ENCODE peak calls at places on chromosome 4, in nine cellular contexts. One of them, this sample, is unnamed.

GRCh38 chr4:2924286-2924685 is 38.9 kb downstream of the NOP14 start:
- DNase-seq in right atrium auricular region: no peak
- DNase-seq in activated CD4-positive, alpha-beta memory T cell treated with anti-CD3 and anti-CD28 coated beads, Interleukin-2, amount 10 ng/mL, durations not matched to agents 7 days and 5 days: no peak
- DNase-seq in Calu3: no peak
- DNase-seq in glomerular endothelial cell: no peak
- DNase-seq in fibroblast of mammary gland: no peak
- DNase-seq in right lobe of liver: peak; percentile 11
- DNase-seq in osteocyte: no peak
- DNase-seq in T-helper 2 cell treated with Interferon-gamma antibody and Interleukin-4, amounts not matched to agents 5 μg/mL and 100 μg/mL, for 36 hours: no peak
- DNase-seq in this sample: no peak

GRCh38 chr4:155959417-155959816 is 5.8 kb upstream of the CTSO start:
- DNase-seq in right atrium auricular region: no peak
- DNase-seq in activated CD4-positive, alpha-beta memory T cell treated with anti-CD3 and anti-CD28 coated beads, Interleukin-2, amount 10 ng/mL, durations not matched to agents 7 days and 5 days: no peak
- DNase-seq in Calu3: no peak
- DNase-seq in glomerular endothelial cell: no peak
- DNase-seq in fibroblast of mammary gland: no peak
- DNase-seq in right lobe of liver: no peak
- DNase-seq in osteocyte: no peak
- DNase-seq in T-helper 2 cell treated with Interferon-gamma antibody and Interleukin-4, amounts not matched to agents 5 μg/mL and 100 μg/mL, for 36 hours: no peak
- DNase-seq in this sample: no peak

GRCh38 chr4:127505203-127505602 is 127.6 kb upstream of the INTU start:
- DNase-seq in right atrium auricular region: no peak
- DNase-seq in activated CD4-positive, alpha-beta memory T cell treated with anti-CD3 and anti-CD28 coated beads, Interleukin-2, amount 10 ng/mL, durations not matched to agents 7 days and 5 days: no peak
- DNase-seq in Calu3: peak; percentile 2
- DNase-seq in glomerular endothelial cell: peak; percentile 41
- DNase-seq in fibroblast of mammary gland: peak; percentile 88
- DNase-seq in right lobe of liver: no peak
- DNase-seq in osteocyte: no peak
- DNase-seq in T-helper 2 cell treated with Interferon-gamma antibody and Interleukin-4, amounts not matched to agents 5 μg/mL and 100 μg/mL, for 36 hours: no peak
- DNase-seq in this sample: peak; percentile 16

GRCh38 chr4:179110356-179110755 is 1668.1 kb upstream of the AGA start:
- DNase-seq in right atrium auricular region: no peak
- DNase-seq in activated CD4-positive, alpha-beta memory T cell treated with anti-CD3 and anti-CD28 coated beads, Interleukin-2, amount 10 ng/mL, durations not matched to agents 7 days and 5 days: no peak
- DNase-seq in Calu3: peak; percentile 9
- DNase-seq in glomerular endothelial cell: no peak
- DNase-seq in fibroblast of mammary gland: peak; percentile 38
- DNase-seq in right lobe of liver: no peak
- DNase-seq in osteocyte: no peak
- DNase-seq in T-helper 2 cell treated with Interferon-gamma antibody and Interleukin-4, amounts not matched to agents 5 μg/mL and 100 μg/mL, for 36 hours: no peak
- DNase-seq in this sample: no peak

GRCh38 chr4:56215901-56216300 is 171.4 kb downstream of the AASDH start:
- DNase-seq in right atrium auricular region: no peak
- DNase-seq in activated CD4-positive, alpha-beta memory T cell treated with anti-CD3 and anti-CD28 coated beads, Interleukin-2, amount 10 ng/mL, durations not matched to agents 7 days and 5 days: no peak
- DNase-seq in Calu3: peak; percentile 58
- DNase-seq in glomerular endothelial cell: no peak
- DNase-seq in fibroblast of mammary gland: peak; percentile 63
- DNase-seq in right lobe of liver: peak; percentile 29
- DNase-seq in osteocyte: no peak
- DNase-seq in T-helper 2 cell treated with Interferon-gamma antibody and Interleukin-4, amounts not matched to agents 5 μg/mL and 100 μg/mL, for 36 hours: no peak
- DNase-seq in this sample: no peak

GRCh38 chr4:80362578-80363181 is 27.1 kb downstream of the CFAP299 start:
- DNase-seq in right atrium auricular region: no peak
- DNase-seq in activated CD4-positive, alpha-beta memory T cell treated with anti-CD3 and anti-CD28 coated beads, Interleukin-2, amount 10 ng/mL, durations not matched to agents 7 days and 5 days: peak; percentile 58
- DNase-seq in Calu3: peak; percentile 59
- DNase-seq in glomerular endothelial cell: no peak
- DNase-seq in fibroblast of mammary gland: peak; percentile 43
- DNase-seq in right lobe of liver: no peak
- DNase-seq in osteocyte: no peak
- DNase-seq in T-helper 2 cell treated with Interferon-gamma antibody and Interleukin-4, amounts not matched to agents 5 μg/mL and 100 μg/mL, for 36 hours: no peak
- DNase-seq in this sample: no peak

GRCh38 chr4:25938251-25939186 is 24.5 kb downstream of the SMIM20 start:
- DNase-seq in right atrium auricular region: peak; percentile 72
- DNase-seq in activated CD4-positive, alpha-beta memory T cell treated with anti-CD3 and anti-CD28 coated beads, Interleukin-2, amount 10 ng/mL, durations not matched to agents 7 days and 5 days: peak; percentile 46
- DNase-seq in Calu3: no peak
- DNase-seq in glomerular endothelial cell: no peak
- DNase-seq in fibroblast of mammary gland: peak; percentile 97
- DNase-seq in right lobe of liver: no peak
- DNase-seq in osteocyte: no peak
- DNase-seq in T-helper 2 cell treated with Interferon-gamma antibody and Interleukin-4, amounts not matched to agents 5 μg/mL and 100 μg/mL, for 36 hours: peak; percentile 77
- DNase-seq in this sample: no peak

GRCh38 chr4:76585270-76585669 is 150.2 kb downstream of the SHROOM3 start:
- DNase-seq in right atrium auricular region: no peak
- DNase-seq in activated CD4-positive, alpha-beta memory T cell treated with anti-CD3 and anti-CD28 coated beads, Interleukin-2, amount 10 ng/mL, durations not matched to agents 7 days and 5 days: no peak
- DNase-seq in Calu3: no peak
- DNase-seq in glomerular endothelial cell: no peak
- DNase-seq in fibroblast of mammary gland: no peak
- DNase-seq in right lobe of liver: no peak
- DNase-seq in osteocyte: no peak
- DNase-seq in T-helper 2 cell treated with Interferon-gamma antibody and Interleukin-4, amounts not matched to agents 5 μg/mL and 100 μg/mL, for 36 hours: no peak
- DNase-seq in this sample: no peak

GRCh38 chr4:175776217-175776616 is 35.8 kb downstream of the GPM6A start:
- DNase-seq in right atrium auricular region: no peak
- DNase-seq in activated CD4-positive, alpha-beta memory T cell treated with anti-CD3 and anti-CD28 coated beads, Interleukin-2, amount 10 ng/mL, durations not matched to agents 7 days and 5 days: no peak
- DNase-seq in Calu3: no peak
- DNase-seq in glomerular endothelial cell: no peak
- DNase-seq in fibroblast of mammary gland: no peak
- DNase-seq in right lobe of liver: no peak
- DNase-seq in osteocyte: no peak
- DNase-seq in T-helper 2 cell treated with Interferon-gamma antibody and Interleukin-4, amounts not matched to agents 5 μg/mL and 100 μg/mL, for 36 hours: no peak
- DNase-seq in this sample: no peak

GRCh38 chr4:147768113-147768512 is 36.2 kb downstream of the ARHGAP10 start:
- DNase-seq in right atrium auricular region: no peak
- DNase-seq in activated CD4-positive, alpha-beta memory T cell treated with anti-CD3 and anti-CD28 coated beads, Interleukin-2, amount 10 ng/mL, durations not matched to agents 7 days and 5 days: no peak
- DNase-seq in Calu3: no peak
- DNase-seq in glomerular endothelial cell: no peak
- DNase-seq in fibroblast of mammary gland: peak; percentile 69
- DNase-seq in right lobe of liver: no peak
- DNase-seq in osteocyte: no peak
- DNase-seq in T-helper 2 cell treated with Interferon-gamma antibody and Interleukin-4, amounts not matched to agents 5 μg/mL and 100 μg/mL, for 36 hours: no peak
- DNase-seq in this sample: no peak

GRCh38 chr4:160372390-160372789 is 1269.5 kb downstream of the RAPGEF2 start:
- DNase-seq in right atrium auricular region: no peak
- DNase-seq in activated CD4-positive, alpha-beta memory T cell treated with anti-CD3 and anti-CD28 coated beads, Interleukin-2, amount 10 ng/mL, durations not matched to agents 7 days and 5 days: no peak
- DNase-seq in Calu3: no peak
- DNase-seq in glomerular endothelial cell: no peak
- DNase-seq in fibroblast of mammary gland: no peak
- DNase-seq in right lobe of liver: no peak
- DNase-seq in osteocyte: no peak
- DNase-seq in T-helper 2 cell treated with Interferon-gamma antibody and Interleukin-4, amounts not matched to agents 5 μg/mL and 100 μg/mL, for 36 hours: no peak
- DNase-seq in this sample: peak; percentile 25

GRCh38 chr4:39446842-39447573 is 11.7 kb downstream of the RPL9 start:
- DNase-seq in right atrium auricular region: peak; percentile 69
- DNase-seq in activated CD4-positive, alpha-beta memory T cell treated with anti-CD3 and anti-CD28 coated beads, Interleukin-2, amount 10 ng/mL, durations not matched to agents 7 days and 5 days: peak; percentile 40
- DNase-seq in Calu3: peak; percentile 64
- DNase-seq in glomerular endothelial cell: no peak
- DNase-seq in fibroblast of mammary gland: peak; percentile 63
- DNase-seq in right lobe of liver: peak; percentile 53
- DNase-seq in osteocyte: no peak
- DNase-seq in T-helper 2 cell treated with Interferon-gamma antibody and Interleukin-4, amounts not matched to agents 5 μg/mL and 100 μg/mL, for 36 hours: peak; percentile 25
- DNase-seq in this sample: peak; percentile 30

GRCh38 chr4:48194986-48195773 is 61.1 kb upstream of the TXK start:
- DNase-seq in right atrium auricular region: no peak
- DNase-seq in activated CD4-positive, alpha-beta memory T cell treated with anti-CD3 and anti-CD28 coated beads, Interleukin-2, amount 10 ng/mL, durations not matched to agents 7 days and 5 days: no peak
- DNase-seq in Calu3: no peak
- DNase-seq in glomerular endothelial cell: peak; percentile 16
- DNase-seq in fibroblast of mammary gland: peak; percentile 83
- DNase-seq in right lobe of liver: no peak
- DNase-seq in osteocyte: no peak
- DNase-seq in T-helper 2 cell treated with Interferon-gamma antibody and Interleukin-4, amounts not matched to agents 5 μg/mL and 100 μg/mL, for 36 hours: no peak
- DNase-seq in this sample: no peak

GRCh38 chr4:133476064-133476463 is 327.0 kb downstream of the PCDH10 start:
- DNase-seq in right atrium auricular region: no peak
- DNase-seq in activated CD4-positive, alpha-beta memory T cell treated with anti-CD3 and anti-CD28 coated beads, Interleukin-2, amount 10 ng/mL, durations not matched to agents 7 days and 5 days: no peak
- DNase-seq in Calu3: no peak
- DNase-seq in glomerular endothelial cell: no peak
- DNase-seq in fibroblast of mammary gland: no peak
- DNase-seq in right lobe of liver: no peak
- DNase-seq in osteocyte: no peak
- DNase-seq in T-helper 2 cell treated with Interferon-gamma antibody and Interleukin-4, amounts not matched to agents 5 μg/mL and 100 μg/mL, for 36 hours: no peak
- DNase-seq in this sample: no peak

GRCh38 chr4:3858046-3858730 is 92.0 kb downstream of the ADRA2C start:
- DNase-seq in right atrium auricular region: no peak
- DNase-seq in activated CD4-positive, alpha-beta memory T cell treated with anti-CD3 and anti-CD28 coated beads, Interleukin-2, amount 10 ng/mL, durations not matched to agents 7 days and 5 days: no peak
- DNase-seq in Calu3: no peak
- DNase-seq in glomerular endothelial cell: no peak
- DNase-seq in fibroblast of mammary gland: no peak
- DNase-seq in right lobe of liver: no peak
- DNase-seq in osteocyte: no peak
- DNase-seq in T-helper 2 cell treated with Interferon-gamma antibody and Interleukin-4, amounts not matched to agents 5 μg/mL and 100 μg/mL, for 36 hours: no peak
- DNase-seq in this sample: no peak

GRCh38 chr4:88613417-88613875 is 21.2 kb downstream of the HERC3 start:
- DNase-seq in right atrium auricular region: no peak
- DNase-seq in activated CD4-positive, alpha-beta memory T cell treated with anti-CD3 and anti-CD28 coated beads, Interleukin-2, amount 10 ng/mL, durations not matched to agents 7 days and 5 days: peak; percentile 34
- DNase-seq in Calu3: peak; percentile 13
- DNase-seq in glomerular endothelial cell: no peak
- DNase-seq in fibroblast of mammary gland: no peak
- DNase-seq in right lobe of liver: no peak
- DNase-seq in osteocyte: no peak
- DNase-seq in T-helper 2 cell treated with Interferon-gamma antibody and Interleukin-4, amounts not matched to agents 5 μg/mL and 100 μg/mL, for 36 hours: peak; percentile 21
- DNase-seq in this sample: peak; percentile 85

GRCh38 chr4:3531306-3531886 is 826 bp downstream of the LRPAP1 start:
- DNase-seq in right atrium auricular region: no peak
- DNase-seq in activated CD4-positive, alpha-beta memory T cell treated with anti-CD3 and anti-CD28 coated beads, Interleukin-2, amount 10 ng/mL, durations not matched to agents 7 days and 5 days: no peak
- DNase-seq in Calu3: no peak
- DNase-seq in glomerular endothelial cell: no peak
- DNase-seq in fibroblast of mammary gland: peak; percentile 7
- DNase-seq in right lobe of liver: peak; percentile 23
- DNase-seq in osteocyte: no peak
- DNase-seq in T-helper 2 cell treated with Interferon-gamma antibody and Interleukin-4, amounts not matched to agents 5 μg/mL and 100 μg/mL, for 36 hours: no peak
- DNase-seq in this sample: no peak

GRCh38 chr4:94880976-94881375 is 123.2 kb downstream of the BMPR1B start:
- DNase-seq in right atrium auricular region: no peak
- DNase-seq in activated CD4-positive, alpha-beta memory T cell treated with anti-CD3 and anti-CD28 coated beads, Interleukin-2, amount 10 ng/mL, durations not matched to agents 7 days and 5 days: no peak
- DNase-seq in Calu3: no peak
- DNase-seq in glomerular endothelial cell: no peak
- DNase-seq in fibroblast of mammary gland: peak; percentile 19
- DNase-seq in right lobe of liver: no peak
- DNase-seq in osteocyte: no peak
- DNase-seq in T-helper 2 cell treated with Interferon-gamma antibody and Interleukin-4, amounts not matched to agents 5 μg/mL and 100 μg/mL, for 36 hours: no peak
- DNase-seq in this sample: no peak

GRCh38 chr4:111883557-111883999 is 261.7 kb upstream of the FAM241A start:
- DNase-seq in right atrium auricular region: no peak
- DNase-seq in activated CD4-positive, alpha-beta memory T cell treated with anti-CD3 and anti-CD28 coated beads, Interleukin-2, amount 10 ng/mL, durations not matched to agents 7 days and 5 days: no peak
- DNase-seq in Calu3: no peak
- DNase-seq in glomerular endothelial cell: no peak
- DNase-seq in fibroblast of mammary gland: no peak
- DNase-seq in right lobe of liver: no peak
- DNase-seq in osteocyte: no peak
- DNase-seq in T-helper 2 cell treated with Interferon-gamma antibody and Interleukin-4, amounts not matched to agents 5 μg/mL and 100 μg/mL, for 36 hours: no peak
- DNase-seq in this sample: no peak

GRCh38 chr4:116020141-116020722 is 906.8 kb upstream of the NDST4 start:
- DNase-seq in right atrium auricular region: no peak
- DNase-seq in activated CD4-positive, alpha-beta memory T cell treated with anti-CD3 and anti-CD28 coated beads, Interleukin-2, amount 10 ng/mL, durations not matched to agents 7 days and 5 days: no peak
- DNase-seq in Calu3: no peak
- DNase-seq in glomerular endothelial cell: no peak
- DNase-seq in fibroblast of mammary gland: no peak
- DNase-seq in right lobe of liver: no peak
- DNase-seq in osteocyte: no peak
- DNase-seq in T-helper 2 cell treated with Interferon-gamma antibody and Interleukin-4, amounts not matched to agents 5 μg/mL and 100 μg/mL, for 36 hours: no peak
- DNase-seq in this sample: no peak

GRCh38 chr4:98482847-98483806 is 175.3 kb downstream of the TSPAN5 start:
- DNase-seq in right atrium auricular region: no peak
- DNase-seq in activated CD4-positive, alpha-beta memory T cell treated with anti-CD3 and anti-CD28 coated beads, Interleukin-2, amount 10 ng/mL, durations not matched to agents 7 days and 5 days: peak; percentile 20
- DNase-seq in Calu3: no peak
- DNase-seq in glomerular endothelial cell: no peak
- DNase-seq in fibroblast of mammary gland: peak; percentile 82
- DNase-seq in right lobe of liver: no peak
- DNase-seq in osteocyte: no peak
- DNase-seq in T-helper 2 cell treated with Interferon-gamma antibody and Interleukin-4, amounts not matched to agents 5 μg/mL and 100 μg/mL, for 36 hours: peak; percentile 72
- DNase-seq in this sample: peak; percentile 70

GRCh38 chr4:84920591-84920990 is 45.9 kb downstream of the WDFY3 start:
- DNase-seq in right atrium auricular region: no peak
- DNase-seq in activated CD4-positive, alpha-beta memory T cell treated with anti-CD3 and anti-CD28 coated beads, Interleukin-2, amount 10 ng/mL, durations not matched to agents 7 days and 5 days: no peak
- DNase-seq in Calu3: no peak
- DNase-seq in glomerular endothelial cell: no peak
- DNase-seq in fibroblast of mammary gland: peak; percentile 84
- DNase-seq in right lobe of liver: no peak
- DNase-seq in osteocyte: no peak
- DNase-seq in T-helper 2 cell treated with Interferon-gamma antibody and Interleukin-4, amounts not matched to agents 5 μg/mL and 100 μg/mL, for 36 hours: no peak
- DNase-seq in this sample: peak; percentile 58

GRCh38 chr4:118964891-118965411 is 76.3 kb downstream of the SYNPO2 start:
- DNase-seq in right atrium auricular region: no peak
- DNase-seq in activated CD4-positive, alpha-beta memory T cell treated with anti-CD3 and anti-CD28 coated beads, Interleukin-2, amount 10 ng/mL, durations not matched to agents 7 days and 5 days: no peak
- DNase-seq in Calu3: no peak
- DNase-seq in glomerular endothelial cell: no peak
- DNase-seq in fibroblast of mammary gland: peak; percentile 72
- DNase-seq in right lobe of liver: no peak
- DNase-seq in osteocyte: no peak
- DNase-seq in T-helper 2 cell treated with Interferon-gamma antibody and Interleukin-4, amounts not matched to agents 5 μg/mL and 100 μg/mL, for 36 hours: no peak
- DNase-seq in this sample: no peak

GRCh38 chr4:103002551-103002950 is 17.0 kb downstream of the SLC9B1 start:
- DNase-seq in right atrium auricular region: no peak
- DNase-seq in activated CD4-positive, alpha-beta memory T cell treated with anti-CD3 and anti-CD28 coated beads, Interleukin-2, amount 10 ng/mL, durations not matched to agents 7 days and 5 days: no peak
- DNase-seq in Calu3: no peak
- DNase-seq in glomerular endothelial cell: peak; percentile 10
- DNase-seq in fibroblast of mammary gland: peak; percentile 37
- DNase-seq in right lobe of liver: no peak
- DNase-seq in osteocyte: no peak
- DNase-seq in T-helper 2 cell treated with Interferon-gamma antibody and Interleukin-4, amounts not matched to agents 5 μg/mL and 100 μg/mL, for 36 hours: no peak
- DNase-seq in this sample: no peak

GRCh38 chr4:20044936-20045335 is 206.8 kb upstream of the SLIT2 start:
- DNase-seq in right atrium auricular region: no peak
- DNase-seq in activated CD4-positive, alpha-beta memory T cell treated with anti-CD3 and anti-CD28 coated beads, Interleukin-2, amount 10 ng/mL, durations not matched to agents 7 days and 5 days: no peak
- DNase-seq in Calu3: no peak
- DNase-seq in glomerular endothelial cell: no peak
- DNase-seq in fibroblast of mammary gland: no peak
- DNase-seq in right lobe of liver: no peak
- DNase-seq in osteocyte: no peak
- DNase-seq in T-helper 2 cell treated with Interferon-gamma antibody and Interleukin-4, amounts not matched to agents 5 μg/mL and 100 μg/mL, for 36 hours: no peak
- DNase-seq in this sample: no peak

GRCh38 chr4:28469886-28470285 is 1609.2 kb downstream of the STIM2 start:
- DNase-seq in right atrium auricular region: no peak
- DNase-seq in activated CD4-positive, alpha-beta memory T cell treated with anti-CD3 and anti-CD28 coated beads, Interleukin-2, amount 10 ng/mL, durations not matched to agents 7 days and 5 days: no peak
- DNase-seq in Calu3: no peak
- DNase-seq in glomerular endothelial cell: no peak
- DNase-seq in fibroblast of mammary gland: peak; percentile 52
- DNase-seq in right lobe of liver: no peak
- DNase-seq in osteocyte: no peak
- DNase-seq in T-helper 2 cell treated with Interferon-gamma antibody and Interleukin-4, amounts not matched to agents 5 μg/mL and 100 μg/mL, for 36 hours: no peak
- DNase-seq in this sample: no peak

GRCh38 chr4:128387600-128388351 is 100.2 kb upstream of the PGRMC2 start:
- DNase-seq in right atrium auricular region: no peak
- DNase-seq in activated CD4-positive, alpha-beta memory T cell treated with anti-CD3 and anti-CD28 coated beads, Interleukin-2, amount 10 ng/mL, durations not matched to agents 7 days and 5 days: no peak
- DNase-seq in Calu3: no peak
- DNase-seq in glomerular endothelial cell: no peak
- DNase-seq in fibroblast of mammary gland: peak; percentile 18
- DNase-seq in right lobe of liver: no peak
- DNase-seq in osteocyte: no peak
- DNase-seq in T-helper 2 cell treated with Interferon-gamma antibody and Interleukin-4, amounts not matched to agents 5 μg/mL and 100 μg/mL, for 36 hours: no peak
- DNase-seq in this sample: no peak

GRCh38 chr4:176579233-176579632 is 213.5 kb downstream of the VEGFC start:
- DNase-seq in right atrium auricular region: no peak
- DNase-seq in activated CD4-positive, alpha-beta memory T cell treated with anti-CD3 and anti-CD28 coated beads, Interleukin-2, amount 10 ng/mL, durations not matched to agents 7 days and 5 days: no peak
- DNase-seq in Calu3: no peak
- DNase-seq in glomerular endothelial cell: no peak
- DNase-seq in fibroblast of mammary gland: no peak
- DNase-seq in right lobe of liver: no peak
- DNase-seq in osteocyte: no peak
- DNase-seq in T-helper 2 cell treated with Interferon-gamma antibody and Interleukin-4, amounts not matched to agents 5 μg/mL and 100 μg/mL, for 36 hours: no peak
- DNase-seq in this sample: no peak

GRCh38 chr4:1502501-1502886 is 96.3 kb upstream of the NKX1-1 start:
- DNase-seq in right atrium auricular region: no peak
- DNase-seq in activated CD4-positive, alpha-beta memory T cell treated with anti-CD3 and anti-CD28 coated beads, Interleukin-2, amount 10 ng/mL, durations not matched to agents 7 days and 5 days: no peak
- DNase-seq in Calu3: no peak
- DNase-seq in glomerular endothelial cell: no peak
- DNase-seq in fibroblast of mammary gland: no peak
- DNase-seq in right lobe of liver: peak; percentile 9
- DNase-seq in osteocyte: peak; percentile 83
- DNase-seq in T-helper 2 cell treated with Interferon-gamma antibody and Interleukin-4, amounts not matched to agents 5 μg/mL and 100 μg/mL, for 36 hours: no peak
- DNase-seq in this sample: no peak

GRCh38 chr4:83138979-83139378 is 24.4 kb upstream of the PLAC8 start:
- DNase-seq in right atrium auricular region: no peak
- DNase-seq in activated CD4-positive, alpha-beta memory T cell treated with anti-CD3 and anti-CD28 coated beads, Interleukin-2, amount 10 ng/mL, durations not matched to agents 7 days and 5 days: peak; percentile 37
- DNase-seq in Calu3: no peak
- DNase-seq in glomerular endothelial cell: no peak
- DNase-seq in fibroblast of mammary gland: no peak
- DNase-seq in right lobe of liver: no peak
- DNase-seq in osteocyte: no peak
- DNase-seq in T-helper 2 cell treated with Interferon-gamma antibody and Interleukin-4, amounts not matched to agents 5 μg/mL and 100 μg/mL, for 36 hours: peak; percentile 6
- DNase-seq in this sample: no peak

GRCh38 chr4:145248971-145249370 is 68.6 kb upstream of the OTUD4 start:
- DNase-seq in right atrium auricular region: no peak
- DNase-seq in activated CD4-positive, alpha-beta memory T cell treated with anti-CD3 and anti-CD28 coated beads, Interleukin-2, amount 10 ng/mL, durations not matched to agents 7 days and 5 days: no peak
- DNase-seq in Calu3: no peak
- DNase-seq in glomerular endothelial cell: no peak
- DNase-seq in fibroblast of mammary gland: no peak
- DNase-seq in right lobe of liver: no peak
- DNase-seq in osteocyte: no peak
- DNase-seq in T-helper 2 cell treated with Interferon-gamma antibody and Interleukin-4, amounts not matched to agents 5 μg/mL and 100 μg/mL, for 36 hours: no peak
- DNase-seq in this sample: no peak